ENCODE peak calls at places on chromosomes 16 and 17, in eight cellular contexts. T is heart left ventricle, P is GM10248, I is heart right ventricle, F is RWPE1, J is ascending aorta, U is WTC11, C is astrocyte of the spinal cord. L is an unnamed sample.
A peak's percentile ranks its signal among the peaks of the same experiment; 100 is the strongest.

GRCh38 chr17:9676084-9676483 is 30.8 kb downstream of the USP43 start:
- DNase-seq in T (no peak), P (no peak), I (no peak), F (no peak), J (no peak), U (no peak), C (no peak), L (no peak)

GRCh38 chr16:81678326-81679095 is 100.6 kb upstream of the PLCG2 start:
- DNase-seq in T (no peak), P (no peak), I (no peak), F (no peak), J (no peak), U (no peak), C (no peak), L (no peak)

GRCh38 chr17:29412780-29413565 is 22.8 kb downstream of the TAOK1 start:
- DNase-seq in T (no peak), P (no peak), I (no peak), F (peak; percentile 36), J (no peak), U (no peak), C (peak; percentile 75), L (no peak)

GRCh38 chr17:51428668-51429486 is 168.5 kb downstream of the UTP18 start:
- DNase-seq in T (no peak), P (no peak), I (no peak), F (no peak), J (no peak), U (no peak), C (no peak), L (peak; percentile 10)

GRCh38 chr17:73720187-73720834 is 76.1 kb upstream of the SDK2 start:
- DNase-seq in T (no peak), P (no peak), I (no peak), F (no peak), J (no peak), U (no peak), C (no peak), L (peak; percentile 58)

GRCh38 chr16:56108724-56109123 is 82.6 kb upstream of the GNAO1 start:
- DNase-seq in T (no peak), P (no peak), I (no peak), F (no peak), J (no peak), U (no peak), C (no peak), L (no peak)

GRCh38 chr16:8581923-8582580 is 8.3 kb downstream of the TMEM114 start:
- DNase-seq in T (no peak), P (no peak), I (no peak), F (no peak), J (peak; percentile 49), U (no peak), C (peak; percentile 82), L (no peak)

GRCh38 chr17:6330936-6331335 is 104.0 kb downstream of the AIPL1 start:
- DNase-seq in T (no peak), P (no peak), I (no peak), F (no peak), J (no peak), U (no peak), C (no peak), L (no peak)

GRCh38 chr17:42275527-42276358 is 448 bp downstream of the STAT5B start:
- DNase-seq in T (peak; percentile 23), P (no peak), I (no peak), F (no peak), J (no peak), U (peak; percentile 29), C (peak; percentile 51), L (peak; percentile 53)

GRCh38 chr17:57988301-57989010 is 402 bp upstream of the VEZF1 start:
- DNase-seq in T (peak; percentile 79), P (peak; percentile 86), I (peak; percentile 77), F (peak; percentile 87), J (no peak), U (peak; percentile 52), C (peak; percentile 74), L (peak; percentile 65)

GRCh38 chr17:21034350-21035235 is 8.2 kb downstream of the USP22 start:
- DNase-seq in T (no peak), P (no peak), I (no peak), F (no peak), J (no peak), U (no peak), C (no peak), L (peak; percentile 75)

GRCh38 chr16:23848958-23849357 is 13.2 kb downstream of the PRKCB start:
- DNase-seq in T (no peak), P (no peak), I (no peak), F (no peak), J (no peak), U (no peak), C (no peak), L (peak; percentile 30)

GRCh38 chr17:981292-981658 is 1.7 kb upstream of the NXN start:
- DNase-seq in T (no peak), P (no peak), I (no peak), F (no peak), J (no peak), U (no peak), C (no peak), L (no peak)

GRCh38 chr17:980406-981291 is 1.1 kb upstream of the NXN start:
- DNase-seq in T (peak; percentile 83), P (peak; percentile 79), I (peak; percentile 59), F (peak; percentile 77), J (no peak), U (peak; percentile 72), C (peak; percentile 86), L (peak; percentile 84)

GRCh38 chr17:978110-979093 is 1.2 kb downstream of the NXN start:
- DNase-seq in T (peak; percentile 37), P (no peak), I (peak; percentile 52), F (no peak), J (no peak), U (peak; percentile 48), C (peak; percentile 15), L (no peak)

GRCh38 chr17:979211-979538 is 401 bp downstream of the NXN start:
- DNase-seq in T (no peak), P (no peak), I (no peak), F (no peak), J (no peak), U (no peak), C (no peak), L (no peak)

GRCh38 chr17:979539-980405 is at the start of gene NXN:
- DNase-seq in T (peak; percentile 90), P (peak; percentile 98), I (peak; percentile 94), F (peak; percentile 85), J (no peak), U (peak; percentile 83), C (peak; percentile 54), L (peak; percentile 86)
- TF ChIP-seq CTCF in T (peak; percentile 27), P (no peak), I (peak; percentile 38), F (peak; percentile 1), J (peak; percentile 11), U (no peak), C (peak; percentile 25), L (no peak)

GRCh38 chr17:75679706-75680201 is 12.6 kb downstream of the SAP30BP start:
- DNase-seq in T (peak; percentile 50), P (no peak), I (no peak), F (peak; percentile 49), J (no peak), U (no peak), C (peak; percentile 64), L (no peak)
- TF ChIP-seq CTCF in T (peak; percentile 47), P (no peak), I (peak; percentile 56), F (no peak), J (no peak), U (no peak), C (peak; percentile 36), L (no peak)

GRCh38 chr17:63800783-63801182 is 26.4 kb upstream of the PSMC5 start:
- DNase-seq in T (no peak), P (no peak), I (no peak), F (no peak), J (no peak), U (no peak), C (no peak), L (no peak)
- TF ChIP-seq CTCF in T (no peak), P (no peak), I (no peak), F (no peak), J (no peak), U (no peak), C (no peak), L (no peak)

GRCh38 chr17:81523139-81524062 is 4.8 kb upstream of the FSCN2 start:
- DNase-seq in T (peak; percentile 61), P (no peak), I (peak; percentile 32), F (peak; percentile 28), J (no peak), U (peak; percentile 76), C (no peak), L (no peak)
- TF ChIP-seq CTCF in T (no peak), P (no peak), I (peak; percentile 6), F (no peak), J (no peak), U (no peak), C (peak; percentile 53), L (no peak)

GRCh38 chr17:49841548-49841947 is 6.3 kb downstream of the TAC4 start:
- DNase-seq in T (no peak), P (no peak), I (no peak), F (no peak), J (no peak), U (no peak), C (no peak), L (no peak)
- TF ChIP-seq CTCF in T (no peak), P (no peak), I (no peak), F (no peak), J (no peak), U (no peak), C (peak; percentile 6), L (no peak)

GRCh38 chr16:318628-319027 is 33.9 kb downstream of the AXIN1 start:
- DNase-seq in T (no peak), P (no peak), I (no peak), F (no peak), J (no peak), U (peak; percentile 82), C (no peak), L (peak; percentile 31)
- TF ChIP-seq CTCF in T (no peak), P (peak; percentile 28), I (no peak), F (no peak), J (no peak), U (peak; percentile 42), C (peak; percentile 15), L (peak; percentile 20)